ENCODE peak calls at places on chromosome 4, in ten cellular contexts. One of them, this sample, is unnamed.

GRCh38 chr4:80309301-80310004 is 26.1 kb upstream of the CFAP299 start:
- DNase-seq in HEK293T: no peak
- DNase-seq in T-helper 2 cell: no peak
- DNase-seq in T follicular helper cell: no peak
- DNase-seq in stimulated activated CD8-positive, alpha-beta memory T cell treated with anti-CD3 and anti-CD28 coated beads, Interleukin-4, amount 100 ng/mL, for 1 hour: no peak
- DNase-seq in EL: peak
- DNase-seq in upper lobe of left lung: no peak
- DNase-seq in mesothelial cell of epicardium: no peak
- DNase-seq in non-pigmented ciliary epithelial cell: peak
- DNase-seq in Right ventricle myocardium inferior: no peak
- DNase-seq in this sample: no peak

GRCh38 chr4:3436798-3437581 is 4.8 kb upstream of the HGFAC start:
- DNase-seq in HEK293T: no peak
- DNase-seq in T-helper 2 cell: no peak
- DNase-seq in T follicular helper cell: no peak
- DNase-seq in stimulated activated CD8-positive, alpha-beta memory T cell treated with anti-CD3 and anti-CD28 coated beads, Interleukin-4, amount 100 ng/mL, for 1 hour: no peak
- DNase-seq in EL: peak
- DNase-seq in upper lobe of left lung: peak
- DNase-seq in mesothelial cell of epicardium: no peak
- DNase-seq in non-pigmented ciliary epithelial cell: no peak
- DNase-seq in Right ventricle myocardium inferior: peak
- DNase-seq in this sample: peak

GRCh38 chr4:113996599-113997177 is 17.2 kb upstream of the ARSJ start:
- DNase-seq in HEK293T: no peak
- DNase-seq in T-helper 2 cell: no peak
- DNase-seq in T follicular helper cell: no peak
- DNase-seq in stimulated activated CD8-positive, alpha-beta memory T cell treated with anti-CD3 and anti-CD28 coated beads, Interleukin-4, amount 100 ng/mL, for 1 hour: no peak
- DNase-seq in EL: peak
- DNase-seq in upper lobe of left lung: no peak
- DNase-seq in mesothelial cell of epicardium: no peak
- DNase-seq in non-pigmented ciliary epithelial cell: no peak
- DNase-seq in Right ventricle myocardium inferior: no peak
- DNase-seq in this sample: no peak

GRCh38 chr4:42398448-42399355 is 1.4 kb downstream of the SHISA3 start:
- DNase-seq in HEK293T: no peak
- DNase-seq in T-helper 2 cell: no peak
- DNase-seq in T follicular helper cell: no peak
- DNase-seq in stimulated activated CD8-positive, alpha-beta memory T cell treated with anti-CD3 and anti-CD28 coated beads, Interleukin-4, amount 100 ng/mL, for 1 hour: no peak
- DNase-seq in EL: no peak
- DNase-seq in upper lobe of left lung: no peak
- DNase-seq in mesothelial cell of epicardium: no peak
- DNase-seq in non-pigmented ciliary epithelial cell: no peak
- DNase-seq in Right ventricle myocardium inferior: no peak
- DNase-seq in this sample: peak

GRCh38 chr4:2785613-2786012 is 7.3 kb upstream of the SH3BP2 start:
- DNase-seq in HEK293T: no peak
- DNase-seq in T-helper 2 cell: no peak
- DNase-seq in T follicular helper cell: peak
- DNase-seq in stimulated activated CD8-positive, alpha-beta memory T cell treated with anti-CD3 and anti-CD28 coated beads, Interleukin-4, amount 100 ng/mL, for 1 hour: no peak
- DNase-seq in EL: no peak
- DNase-seq in upper lobe of left lung: peak
- DNase-seq in mesothelial cell of epicardium: no peak
- DNase-seq in non-pigmented ciliary epithelial cell: no peak
- DNase-seq in Right ventricle myocardium inferior: peak
- DNase-seq in this sample: no peak

GRCh38 chr4:78551420-78552351 is at the start of gene ANXA3:
- DNase-seq in HEK293T: peak
- DNase-seq in T-helper 2 cell: no peak
- DNase-seq in T follicular helper cell: no peak
- DNase-seq in stimulated activated CD8-positive, alpha-beta memory T cell treated with anti-CD3 and anti-CD28 coated beads, Interleukin-4, amount 100 ng/mL, for 1 hour: no peak
- DNase-seq in EL: no peak
- DNase-seq in upper lobe of left lung: peak
- DNase-seq in mesothelial cell of epicardium: peak
- DNase-seq in non-pigmented ciliary epithelial cell: no peak
- DNase-seq in Right ventricle myocardium inferior: peak
- DNase-seq in this sample: peak

GRCh38 chr4:24991015-24991414 is 39.7 kb downstream of the LGI2 start:
- DNase-seq in HEK293T: no peak
- DNase-seq in T-helper 2 cell: no peak
- DNase-seq in T follicular helper cell: no peak
- DNase-seq in stimulated activated CD8-positive, alpha-beta memory T cell treated with anti-CD3 and anti-CD28 coated beads, Interleukin-4, amount 100 ng/mL, for 1 hour: no peak
- DNase-seq in EL: peak
- DNase-seq in upper lobe of left lung: no peak
- DNase-seq in mesothelial cell of epicardium: no peak
- DNase-seq in non-pigmented ciliary epithelial cell: peak
- DNase-seq in Right ventricle myocardium inferior: no peak
- DNase-seq in this sample: no peak

GRCh38 chr4:158578476-158578875 is 56.8 kb downstream of the RXFP1 start:
- DNase-seq in HEK293T: no peak
- DNase-seq in T-helper 2 cell: no peak
- DNase-seq in T follicular helper cell: no peak
- DNase-seq in stimulated activated CD8-positive, alpha-beta memory T cell treated with anti-CD3 and anti-CD28 coated beads, Interleukin-4, amount 100 ng/mL, for 1 hour: no peak
- DNase-seq in EL: peak
- DNase-seq in upper lobe of left lung: no peak
- DNase-seq in mesothelial cell of epicardium: no peak
- DNase-seq in non-pigmented ciliary epithelial cell: peak
- DNase-seq in Right ventricle myocardium inferior: no peak
- DNase-seq in this sample: no peak

GRCh38 chr4:47641755-47642154 is 156.7 kb downstream of the ATP10D start:
- DNase-seq in HEK293T: no peak
- DNase-seq in T-helper 2 cell: no peak
- DNase-seq in T follicular helper cell: no peak
- DNase-seq in stimulated activated CD8-positive, alpha-beta memory T cell treated with anti-CD3 and anti-CD28 coated beads, Interleukin-4, amount 100 ng/mL, for 1 hour: no peak
- DNase-seq in EL: peak
- DNase-seq in upper lobe of left lung: no peak
- DNase-seq in mesothelial cell of epicardium: no peak
- DNase-seq in non-pigmented ciliary epithelial cell: no peak
- DNase-seq in Right ventricle myocardium inferior: no peak
- DNase-seq in this sample: no peak

GRCh38 chr4:82560853-82561744 is 689 bp downstream of the TMEM150C start:
- DNase-seq in HEK293T: peak
- DNase-seq in T-helper 2 cell: no peak
- DNase-seq in T follicular helper cell: no peak
- DNase-seq in stimulated activated CD8-positive, alpha-beta memory T cell treated with anti-CD3 and anti-CD28 coated beads, Interleukin-4, amount 100 ng/mL, for 1 hour: no peak
- DNase-seq in EL: no peak
- DNase-seq in upper lobe of left lung: no peak
- DNase-seq in mesothelial cell of epicardium: peak
- DNase-seq in non-pigmented ciliary epithelial cell: no peak
- DNase-seq in Right ventricle myocardium inferior: no peak
- DNase-seq in this sample: no peak

GRCh38 chr4:176193898-176194297 is 1.5 kb downstream of the SPATA4 start:
- DNase-seq in HEK293T: no peak
- DNase-seq in T-helper 2 cell: no peak
- DNase-seq in T follicular helper cell: no peak
- DNase-seq in stimulated activated CD8-positive, alpha-beta memory T cell treated with anti-CD3 and anti-CD28 coated beads, Interleukin-4, amount 100 ng/mL, for 1 hour: no peak
- DNase-seq in EL: peak
- DNase-seq in upper lobe of left lung: no peak
- DNase-seq in mesothelial cell of epicardium: no peak
- DNase-seq in non-pigmented ciliary epithelial cell: no peak
- DNase-seq in Right ventricle myocardium inferior: no peak
- DNase-seq in this sample: no peak

GRCh38 chr4:59956366-59956765 is 1243.8 kb upstream of the ADGRL3 start:
- DNase-seq in HEK293T: no peak
- DNase-seq in T-helper 2 cell: no peak
- DNase-seq in T follicular helper cell: no peak
- DNase-seq in stimulated activated CD8-positive, alpha-beta memory T cell treated with anti-CD3 and anti-CD28 coated beads, Interleukin-4, amount 100 ng/mL, for 1 hour: no peak
- DNase-seq in EL: no peak
- DNase-seq in upper lobe of left lung: no peak
- DNase-seq in mesothelial cell of epicardium: no peak
- DNase-seq in non-pigmented ciliary epithelial cell: no peak
- DNase-seq in Right ventricle myocardium inferior: no peak
- DNase-seq in this sample: no peak

GRCh38 chr4:112141366-112142138 is 3.7 kb upstream of the FAM241A start:
- DNase-seq in HEK293T: no peak
- DNase-seq in T-helper 2 cell: no peak
- DNase-seq in T follicular helper cell: no peak
- DNase-seq in stimulated activated CD8-positive, alpha-beta memory T cell treated with anti-CD3 and anti-CD28 coated beads, Interleukin-4, amount 100 ng/mL, for 1 hour: no peak
- DNase-seq in EL: no peak
- DNase-seq in upper lobe of left lung: no peak
- DNase-seq in mesothelial cell of epicardium: no peak
- DNase-seq in non-pigmented ciliary epithelial cell: no peak
- DNase-seq in Right ventricle myocardium inferior: no peak
- DNase-seq in this sample: no peak